ENCODE peak calls at places on chromosomes 5 and 9, in nine cellular contexts. Y is pancreas, T is HepG2, G is A549, N is upper lobe of left lung, W is heart left ventricle, A is heart right ventricle, X is psoas muscle, I is PC-3. E is an unnamed sample.

GRCh38 chr5:10595305-10595677 is 31.4 kb downstream of the ANKRD33B start:
- ATAC-seq in Y (no peak), T (peak), G (peak), N (peak), W (peak), A (no peak), X (peak), I (peak), E (peak)

GRCh38 chr5:141848771-141849370 is 29.3 kb downstream of the PCDH1 start:
- ATAC-seq in Y (peak), T (peak), G (peak), N (peak), W (no peak), A (peak), X (peak), I (peak), E (peak)

GRCh38 chr5:157130933-157131332 is 11.7 kb downstream of the MED7 start:
- ATAC-seq in Y (no peak), T (no peak), G (peak), N (peak), W (no peak), A (no peak), X (no peak), I (no peak), E (no peak)

GRCh38 chr9:111294691-111295451 is 35.2 kb downstream of the OR2K2 start:
- ATAC-seq in Y (peak), T (no peak), G (no peak), N (no peak), W (no peak), A (no peak), X (no peak), I (no peak), E (no peak)

GRCh38 chr5:5384634-5385033 is 37.8 kb upstream of the ICE1 start:
- ATAC-seq in Y (no peak), T (no peak), G (no peak), N (no peak), W (no peak), A (no peak), X (no peak), I (no peak), E (no peak)

GRCh38 chr5:55903121-55903701 is 52.1 kb downstream of the IL31RA start:
- ATAC-seq in Y (peak), T (no peak), G (peak), N (peak), W (no peak), A (no peak), X (no peak), I (no peak), E (no peak)

GRCh38 chr5:158559643-158560042 is 540.1 kb downstream of the EBF1 start:
- ATAC-seq in Y (no peak), T (no peak), G (no peak), N (no peak), W (no peak), A (no peak), X (no peak), I (no peak), E (no peak)

GRCh38 chr9:78103971-78104433 is 72.4 kb upstream of the GNAQ start:
- ATAC-seq in Y (peak), T (no peak), G (no peak), N (peak), W (no peak), A (peak), X (no peak), I (no peak), E (peak)

GRCh38 chr9:121059998-121060636 is 10.0 kb upstream of the C5 start:
- ATAC-seq in Y (peak), T (no peak), G (peak), N (peak), W (no peak), A (no peak), X (no peak), I (peak), E (no peak)

DNA sequence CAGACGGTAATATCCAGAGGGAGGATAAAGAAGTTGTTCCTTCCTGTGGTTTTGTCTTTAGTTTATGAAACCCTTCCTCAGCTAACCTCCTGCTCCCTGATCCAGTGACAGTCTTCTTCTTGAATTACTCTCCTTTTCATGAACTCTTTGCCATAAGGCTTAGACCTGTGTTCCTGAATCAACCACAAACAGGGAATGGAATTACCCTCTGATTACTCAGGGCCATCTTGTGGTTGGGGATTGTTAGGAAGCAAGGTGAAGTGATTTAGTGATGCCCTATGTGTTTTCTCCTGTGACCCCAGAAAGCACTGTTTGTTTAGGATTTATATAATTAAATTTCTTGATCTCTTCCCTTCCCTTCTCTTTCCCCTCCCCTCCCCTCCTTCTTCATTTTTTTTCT is 409.1 kb downstream of the TAF11L14 start:
- ATAC-seq in Y (no peak), T (no peak), G (no peak), N (no peak), W (no peak), A (no peak), X (no peak), I (no peak), E (no peak)
- TF ChIP-seq CTCF in Y (no peak), T (no peak), G (peak), N (no peak), W (no peak), A (no peak), X (no peak), I (peak), E (no peak)

GRCh38 chr9:88041447-88041846 is 67.1 kb upstream of the CDK20 start:
- ATAC-seq in Y (peak), T (no peak), G (peak), N (no peak), W (no peak), A (no peak), X (no peak), I (no peak), E (no peak)
- TF ChIP-seq CTCF in Y (peak), T (peak), G (peak), N (no peak), W (no peak), A (peak), X (peak), I (peak), E (peak)

GRCh38 chr5:88732181-88732633 is 150.8 kb downstream of the MEF2C start:
- ATAC-seq in Y (peak), T (no peak), G (no peak), N (peak), W (no peak), A (peak), X (peak), I (no peak), E (peak)
- TF ChIP-seq CTCF in Y (no peak), T (no peak), G (no peak), N (no peak), W (no peak), A (no peak), X (no peak), I (no peak), E (no peak)

GRCh38 chr9:128497824-128498610 is 6.5 kb upstream of the GLE1 start:
- ATAC-seq in Y (no peak), T (no peak), G (no peak), N (no peak), W (no peak), A (no peak), X (no peak), I (no peak), E (no peak)

GRCh38 chr9:128495804-128496417 is 8.6 kb upstream of the GLE1 start:
- ATAC-seq in Y (peak), T (peak), G (peak), N (no peak), W (no peak), A (no peak), X (no peak), I (no peak), E (no peak)

GRCh38 chr9:128494108-128494742 is 10.3 kb upstream of the GLE1 start:
- ATAC-seq in Y (no peak), T (no peak), G (no peak), N (no peak), W (peak), A (peak), X (peak), I (no peak), E (peak)

GRCh38 chr9:128494743-128495124 is 9.8 kb upstream of the GLE1 start:
- ATAC-seq in Y (no peak), T (no peak), G (no peak), N (no peak), W (no peak), A (peak), X (no peak), I (no peak), E (no peak)

DNA sequence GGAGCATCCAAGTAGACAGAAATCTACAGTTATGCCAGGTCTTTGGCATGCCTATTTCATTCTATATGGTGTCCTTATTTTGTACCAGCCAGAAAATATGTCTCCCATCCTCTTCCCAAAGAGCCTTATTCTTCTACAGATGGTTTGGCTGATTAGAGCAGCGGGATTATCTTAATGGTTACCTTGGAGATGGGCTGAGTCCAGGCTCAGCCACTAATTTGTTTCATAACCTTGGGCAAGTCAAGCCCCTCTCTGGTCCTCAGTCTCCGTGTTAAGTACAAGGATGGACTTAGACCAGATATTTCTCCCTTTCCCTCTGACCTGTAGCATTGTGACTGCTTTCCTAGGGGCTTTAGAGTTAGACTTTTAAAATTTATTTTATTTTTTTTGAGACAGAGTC is 11.1 kb upstream of the GLE1 start:
- ATAC-seq in Y (no peak), T (no peak), G (no peak), N (no peak), W (no peak), A (no peak), X (no peak), I (no peak), E (no peak)
- TF ChIP-seq CTCF in Y (no peak), T (no peak), G (no peak), N (no peak), W (no peak), A (no peak), X (no peak), I (no peak), E (no peak)

E was measured in gastroesophageal sphincter.